ENCODE peak calls at places on chromosomes 11 and 22, in four cellular contexts. One of them, this sample, is unnamed.

GRCh38 chr11:7874061-7874460 is 57.0 kb downstream of the OR10A6 start:
- DNase-seq in CD8-positive, alpha-beta memory T cell: no peak
- DNase-seq in naive thymus-derived CD4-positive, alpha-beta T cell: no peak
- DNase-seq in sigmoid colon: no peak
- DNase-seq in this sample: no peak

GRCh38 chr22:20644071-20644642 is 129.8 kb upstream of the SERPIND1 start:
- DNase-seq in CD8-positive, alpha-beta memory T cell: no peak
- DNase-seq in naive thymus-derived CD4-positive, alpha-beta T cell: no peak
- DNase-seq in sigmoid colon: no peak
- DNase-seq in this sample: no peak

GRCh38 chr11:108587109-108587508 is 6.5 kb downstream of the EXPH5 start:
- DNase-seq in CD8-positive, alpha-beta memory T cell: no peak
- DNase-seq in naive thymus-derived CD4-positive, alpha-beta T cell: no peak
- DNase-seq in sigmoid colon: no peak
- DNase-seq in this sample: no peak

GRCh38 chr11:107916671-107917241 is 11.5 kb upstream of the RAB39A start:
- DNase-seq in CD8-positive, alpha-beta memory T cell: no peak
- DNase-seq in naive thymus-derived CD4-positive, alpha-beta T cell: no peak
- DNase-seq in sigmoid colon: no peak
- DNase-seq in this sample: no peak

GRCh38 chr22:46580940-46581579 is 39.1 kb upstream of the GRAMD4 start:
- DNase-seq in CD8-positive, alpha-beta memory T cell: no peak
- DNase-seq in naive thymus-derived CD4-positive, alpha-beta T cell: no peak
- DNase-seq in sigmoid colon: peak
- DNase-seq in this sample: no peak

GRCh38 chr11:83238111-83238510 is 44.6 kb downstream of the ANKRD42 start:
- DNase-seq in CD8-positive, alpha-beta memory T cell: no peak
- DNase-seq in naive thymus-derived CD4-positive, alpha-beta T cell: no peak
- DNase-seq in sigmoid colon: no peak
- DNase-seq in this sample: no peak

GRCh38 chr11:36271794-36272409 is 17.3 kb downstream of the COMMD9 start:
- DNase-seq in CD8-positive, alpha-beta memory T cell: no peak
- DNase-seq in naive thymus-derived CD4-positive, alpha-beta T cell: no peak
- DNase-seq in sigmoid colon: no peak
- DNase-seq in this sample: no peak

GRCh38 chr11:32267679-32268187 is 167.6 kb downstream of the WT1 start:
- DNase-seq in CD8-positive, alpha-beta memory T cell: no peak
- DNase-seq in naive thymus-derived CD4-positive, alpha-beta T cell: no peak
- DNase-seq in sigmoid colon: no peak
- DNase-seq in this sample: no peak

GRCh38 chr22:24471570-24471969 is 23.6 kb upstream of the UPB1 start:
- DNase-seq in CD8-positive, alpha-beta memory T cell: no peak
- DNase-seq in naive thymus-derived CD4-positive, alpha-beta T cell: no peak
- DNase-seq in sigmoid colon: peak
- DNase-seq in this sample: no peak

GRCh38 chr11:272931-273198 is 5.3 kb upstream of the NLRP6 start:
- DNase-seq in CD8-positive, alpha-beta memory T cell: no peak
- DNase-seq in naive thymus-derived CD4-positive, alpha-beta T cell: no peak
- DNase-seq in sigmoid colon: no peak
- DNase-seq in this sample: no peak

GRCh38 chr22:50314455-50315288 is 7.2 kb upstream of the PLXNB2 start:
- DNase-seq in CD8-positive, alpha-beta memory T cell: peak
- DNase-seq in naive thymus-derived CD4-positive, alpha-beta T cell: peak
- DNase-seq in sigmoid colon: no peak
- DNase-seq in this sample: no peak

GRCh38 chr11:37774441-37774840 is 1176.4 kb upstream of the RAG2 start:
- DNase-seq in CD8-positive, alpha-beta memory T cell: no peak
- DNase-seq in naive thymus-derived CD4-positive, alpha-beta T cell: no peak
- DNase-seq in sigmoid colon: no peak
- DNase-seq in this sample: no peak

GRCh38 chr11:109641549-109641948 is 219.6 kb downstream of the C11orf87 start:
- DNase-seq in CD8-positive, alpha-beta memory T cell: no peak
- DNase-seq in naive thymus-derived CD4-positive, alpha-beta T cell: no peak
- DNase-seq in sigmoid colon: no peak
- DNase-seq in this sample: no peak

GRCh38 chr11:117827521-117828511 is 3.3 kb upstream of the FXYD2 start:
- DNase-seq in CD8-positive, alpha-beta memory T cell: peak
- DNase-seq in naive thymus-derived CD4-positive, alpha-beta T cell: peak
- DNase-seq in sigmoid colon: peak
- DNase-seq in this sample: no peak

GRCh38 chr11:94171693-94172440 is 43.2 kb downstream of the PANX1 start:
- DNase-seq in CD8-positive, alpha-beta memory T cell: no peak
- DNase-seq in naive thymus-derived CD4-positive, alpha-beta T cell: no peak
- DNase-seq in sigmoid colon: no peak
- DNase-seq in this sample: peak

GRCh38 chr11:108734956-108735559 is 70.2 kb downstream of the DDX10 start:
- DNase-seq in CD8-positive, alpha-beta memory T cell: no peak
- DNase-seq in naive thymus-derived CD4-positive, alpha-beta T cell: peak
- DNase-seq in sigmoid colon: no peak
- DNase-seq in this sample: no peak

GRCh38 chr11:12377106-12377823 is at the start of gene PARVA:
- DNase-seq in CD8-positive, alpha-beta memory T cell: no peak
- DNase-seq in naive thymus-derived CD4-positive, alpha-beta T cell: no peak
- DNase-seq in sigmoid colon: peak
- DNase-seq in this sample: no peak

GRCh38 chr11:34449013-34449412 is 10.3 kb downstream of the CAT start:
- DNase-seq in CD8-positive, alpha-beta memory T cell: no peak
- DNase-seq in naive thymus-derived CD4-positive, alpha-beta T cell: no peak
- DNase-seq in sigmoid colon: no peak
- DNase-seq in this sample: no peak

GRCh38 chr11:86676010-86676409 is 3.6 kb upstream of the ME3 start:
- DNase-seq in CD8-positive, alpha-beta memory T cell: no peak
- DNase-seq in naive thymus-derived CD4-positive, alpha-beta T cell: no peak
- DNase-seq in sigmoid colon: peak
- DNase-seq in this sample: no peak

GRCh38 chr22:47139790-47140119 is 377.3 kb downstream of the TBC1D22A start:
- DNase-seq in CD8-positive, alpha-beta memory T cell: no peak
- DNase-seq in naive thymus-derived CD4-positive, alpha-beta T cell: no peak
- DNase-seq in sigmoid colon: no peak
- DNase-seq in this sample: no peak

GRCh38 chr11:112315861-112316739 is 55.4 kb upstream of the PLET1 start:
- DNase-seq in CD8-positive, alpha-beta memory T cell: no peak
- DNase-seq in naive thymus-derived CD4-positive, alpha-beta T cell: no peak
- DNase-seq in sigmoid colon: no peak
- DNase-seq in this sample: no peak

GRCh38 chr11:46352063-46352841 is 5.0 kb downstream of the DGKZ start:
- DNase-seq in CD8-positive, alpha-beta memory T cell: peak
- DNase-seq in naive thymus-derived CD4-positive, alpha-beta T cell: peak
- DNase-seq in sigmoid colon: no peak
- DNase-seq in this sample: peak

GRCh38 chr11:5345831-5346230 is 2.5 kb upstream of the OR51B5 start:
- DNase-seq in CD8-positive, alpha-beta memory T cell: no peak
- DNase-seq in naive thymus-derived CD4-positive, alpha-beta T cell: no peak
- DNase-seq in sigmoid colon: no peak
- DNase-seq in this sample: no peak

GRCh38 chr22:30611197-30611596 is 4.2 kb downstream of the TCN2 start:
- DNase-seq in CD8-positive, alpha-beta memory T cell: no peak
- DNase-seq in naive thymus-derived CD4-positive, alpha-beta T cell: no peak
- DNase-seq in sigmoid colon: no peak
- DNase-seq in this sample: no peak

GRCh38 chr11:25587496-25587895 is 744.4 kb upstream of the ANO3 start:
- DNase-seq in CD8-positive, alpha-beta memory T cell: no peak
- DNase-seq in naive thymus-derived CD4-positive, alpha-beta T cell: no peak
- DNase-seq in sigmoid colon: no peak
- DNase-seq in this sample: no peak

GRCh38 chr22:17087176-17088131 is 2.7 kb downstream of the IL17RA start:
- DNase-seq in CD8-positive, alpha-beta memory T cell: peak
- DNase-seq in naive thymus-derived CD4-positive, alpha-beta T cell: peak
- DNase-seq in sigmoid colon: peak
- DNase-seq in this sample: no peak

GRCh38 chr22:25098445-25099081 is 101.1 kb upstream of the CRYBB3 start:
- DNase-seq in CD8-positive, alpha-beta memory T cell: no peak
- DNase-seq in naive thymus-derived CD4-positive, alpha-beta T cell: no peak
- DNase-seq in sigmoid colon: no peak
- DNase-seq in this sample: peak

GRCh38 chr11:30487200-30487898 is 98.8 kb downstream of the MPPED2 start:
- DNase-seq in CD8-positive, alpha-beta memory T cell: no peak
- DNase-seq in naive thymus-derived CD4-positive, alpha-beta T cell: no peak
- DNase-seq in sigmoid colon: peak
- DNase-seq in this sample: no peak

GRCh38 chr22:19663286-19663815 is 51.0 kb upstream of the SEPTIN5 start:
- DNase-seq in CD8-positive, alpha-beta memory T cell: no peak
- DNase-seq in naive thymus-derived CD4-positive, alpha-beta T cell: no peak
- DNase-seq in sigmoid colon: no peak
- DNase-seq in this sample: no peak

GRCh38 chr22:47048123-47049077 is 285.9 kb downstream of the TBC1D22A start:
- DNase-seq in CD8-positive, alpha-beta memory T cell: no peak
- DNase-seq in naive thymus-derived CD4-positive, alpha-beta T cell: no peak
- DNase-seq in sigmoid colon: peak
- DNase-seq in this sample: no peak

GRCh38 chr22:29093501-29093921 is 20.7 kb downstream of the KREMEN1 start:
- DNase-seq in CD8-positive, alpha-beta memory T cell: no peak
- DNase-seq in naive thymus-derived CD4-positive, alpha-beta T cell: no peak
- DNase-seq in sigmoid colon: no peak
- DNase-seq in this sample: no peak

GRCh38 chr22:27576413-27576812 is 225.1 kb downstream of the MN1 start:
- DNase-seq in CD8-positive, alpha-beta memory T cell: no peak
- DNase-seq in naive thymus-derived CD4-positive, alpha-beta T cell: no peak
- DNase-seq in sigmoid colon: no peak
- DNase-seq in this sample: no peak

GRCh38 chr11:59158206-59159068 is 13.5 kb upstream of the DTX4 start:
- DNase-seq in CD8-positive, alpha-beta memory T cell: peak
- DNase-seq in naive thymus-derived CD4-positive, alpha-beta T cell: peak
- DNase-seq in sigmoid colon: no peak
- DNase-seq in this sample: no peak

GRCh38 chr22:33240901-33241300 is 182.7 kb upstream of the SYN3 start:
- DNase-seq in CD8-positive, alpha-beta memory T cell: no peak
- DNase-seq in naive thymus-derived CD4-positive, alpha-beta T cell: no peak
- DNase-seq in sigmoid colon: no peak
- DNase-seq in this sample: no peak

GRCh38 chr11:72712168-72712721 is 38.0 kb upstream of the PDE2A start:
- DNase-seq in CD8-positive, alpha-beta memory T cell: no peak
- DNase-seq in naive thymus-derived CD4-positive, alpha-beta T cell: no peak
- DNase-seq in sigmoid colon: peak
- DNase-seq in this sample: no peak

GRCh38 chr11:125112235-125112604 is 794 bp upstream of the TMEM218 start:
- DNase-seq in CD8-positive, alpha-beta memory T cell: no peak
- DNase-seq in naive thymus-derived CD4-positive, alpha-beta T cell: no peak
- DNase-seq in sigmoid colon: no peak
- DNase-seq in this sample: no peak

GRCh38 chr11:64746486-64746885 is 2.5 kb upstream of the RASGRP2 start:
- DNase-seq in CD8-positive, alpha-beta memory T cell: no peak
- DNase-seq in naive thymus-derived CD4-positive, alpha-beta T cell: no peak
- DNase-seq in sigmoid colon: no peak
- DNase-seq in this sample: no peak
- H3K27ac ChIP-seq in CD8-positive, alpha-beta memory T cell: peak
- H3K27ac ChIP-seq in naive thymus-derived CD4-positive, alpha-beta T cell: peak
- H3K27ac ChIP-seq in sigmoid colon: peak
- H3K27ac ChIP-seq in this sample: peak

DNA sequence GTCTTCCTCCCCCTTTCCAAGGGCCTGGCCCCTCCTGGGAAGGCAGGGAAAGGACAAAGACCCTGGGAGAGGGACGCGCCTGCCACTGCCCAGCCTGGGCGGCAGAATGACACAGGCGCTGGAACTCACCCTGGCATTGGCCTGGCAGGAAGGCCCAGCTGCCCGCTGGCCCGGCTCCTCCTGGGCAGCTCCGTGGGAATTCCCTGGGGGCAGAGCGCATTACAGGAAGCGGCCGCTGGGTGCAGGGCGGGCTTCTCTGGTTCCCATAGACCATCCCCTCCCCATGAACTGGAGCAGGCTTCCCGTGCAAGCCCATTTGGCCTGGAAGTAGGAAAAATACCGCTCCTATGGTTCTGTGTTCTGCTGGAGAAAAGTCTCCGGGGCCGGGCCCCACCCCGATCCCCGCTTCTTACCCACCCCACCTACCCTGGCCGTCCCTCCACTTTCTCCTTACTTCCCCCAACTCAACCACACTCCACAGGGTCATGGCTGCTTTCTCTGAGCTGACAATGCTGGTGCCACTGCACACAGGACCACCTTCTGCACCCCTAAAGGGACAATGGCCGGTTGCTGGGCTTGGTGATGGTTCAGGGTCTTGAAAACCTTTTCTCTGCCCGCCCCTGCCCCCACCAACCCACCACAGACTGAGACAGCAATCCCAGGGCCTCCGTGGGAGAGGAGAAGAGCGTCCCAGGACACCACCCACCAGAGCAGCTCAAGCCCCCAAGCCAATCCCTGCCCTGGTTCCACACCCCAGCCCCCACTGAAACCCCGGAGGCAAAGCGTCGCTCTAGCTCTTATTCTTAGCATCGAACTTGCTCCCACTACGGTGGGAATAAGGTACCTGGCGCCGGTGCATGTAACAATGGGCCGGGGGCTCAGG is 58.9 kb downstream of the LINC01488 start:
- DNase-seq in CD8-positive, alpha-beta memory T cell: no peak
- DNase-seq in naive thymus-derived CD4-positive, alpha-beta T cell: no peak
- DNase-seq in sigmoid colon: peak
- DNase-seq in this sample: peak
- H3K27ac ChIP-seq in CD8-positive, alpha-beta memory T cell: no peak
- H3K27ac ChIP-seq in naive thymus-derived CD4-positive, alpha-beta T cell: no peak
- H3K27ac ChIP-seq in sigmoid colon: peak
- H3K27ac ChIP-seq in this sample: peak

DNA sequence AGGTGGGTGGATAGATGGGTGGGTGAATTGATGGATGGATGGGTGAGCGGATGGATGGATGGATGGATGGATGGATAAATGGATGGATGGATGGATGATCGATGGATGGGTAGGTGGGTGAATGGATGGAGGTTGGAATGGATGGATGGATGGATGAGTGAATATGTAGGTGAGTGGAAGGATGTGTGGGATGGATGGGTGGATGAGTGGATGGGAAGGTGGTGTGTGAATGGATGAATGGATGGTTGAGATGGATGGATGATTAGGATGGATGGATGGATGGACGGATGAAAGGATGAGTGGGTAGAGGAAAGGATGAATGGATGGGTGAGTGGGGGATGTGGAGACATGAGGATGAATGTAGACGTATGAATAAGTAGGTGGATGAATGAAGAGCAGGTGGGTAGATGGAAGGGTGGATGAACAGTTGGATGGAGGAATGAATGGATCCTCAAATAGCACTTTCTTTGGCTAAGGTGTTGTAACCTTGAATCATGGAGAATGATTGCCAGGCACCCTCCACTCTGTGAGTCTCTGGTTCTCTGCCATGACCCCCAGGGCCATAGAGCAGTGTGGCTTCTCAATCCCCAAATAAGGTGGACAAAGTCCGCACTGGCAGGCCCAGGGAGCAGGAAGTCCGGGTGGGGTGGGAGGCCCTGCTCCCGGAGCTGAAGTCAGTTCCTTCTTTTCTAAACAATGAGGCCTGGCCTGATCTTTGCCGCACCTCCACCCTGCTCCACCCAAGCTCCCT is 36.9 kb downstream of the IGF2 start:
- DNase-seq in CD8-positive, alpha-beta memory T cell: peak
- DNase-seq in naive thymus-derived CD4-positive, alpha-beta T cell: no peak
- DNase-seq in sigmoid colon: peak
- DNase-seq in this sample: no peak
- H3K27ac ChIP-seq in CD8-positive, alpha-beta memory T cell: no peak
- H3K27ac ChIP-seq in naive thymus-derived CD4-positive, alpha-beta T cell: no peak
- H3K27ac ChIP-seq in sigmoid colon: no peak
- H3K27ac ChIP-seq in this sample: no peak

DNA sequence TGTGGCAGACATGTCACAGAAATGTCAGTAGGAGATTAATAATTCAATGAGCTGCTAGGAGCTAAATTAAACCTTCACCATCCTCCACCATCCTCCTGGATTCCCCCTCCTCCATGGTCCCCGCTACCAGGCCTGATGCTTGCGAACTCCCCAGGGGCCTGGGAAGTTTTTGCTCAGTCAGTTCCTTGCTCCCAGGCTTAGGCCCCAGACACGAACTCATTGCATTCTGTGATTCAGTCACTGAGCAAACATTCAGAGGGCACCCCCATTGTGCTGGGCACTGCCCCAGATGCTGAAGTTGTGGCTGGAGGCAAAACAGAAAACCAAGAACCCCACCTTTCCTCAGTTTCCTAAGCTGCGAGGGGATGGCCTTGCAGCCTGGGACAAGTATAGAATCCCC is 14.3 kb downstream of the NPTXR start:
- DNase-seq in CD8-positive, alpha-beta memory T cell: no peak
- DNase-seq in naive thymus-derived CD4-positive, alpha-beta T cell: no peak
- DNase-seq in sigmoid colon: no peak
- DNase-seq in this sample: no peak
- H3K27ac ChIP-seq in CD8-positive, alpha-beta memory T cell: no peak
- H3K27ac ChIP-seq in naive thymus-derived CD4-positive, alpha-beta T cell: no peak
- H3K27ac ChIP-seq in sigmoid colon: no peak
- H3K27ac ChIP-seq in this sample: no peak